ENCODE peak calls at places on chromosomes 7 and 10, in six cellular contexts. W is lower lobe of right lung, E is A172, B is kidney glomerular epithelial cell, K is naive B cell, I is Kasumi-1. X is an unnamed sample.

GRCh38 chr10:113978802-113979201 is 64.9 kb upstream of the ADRB1 start:
- DNase-seq in E (no peak), W (no peak), B (no peak), I (no peak), K (no peak), X (no peak)

GRCh38 chr10:100887761-100888296 is 24.9 kb upstream of the SLF2 start:
- DNase-seq in E (no peak), K (no peak), W (no peak), B (no peak), I (no peak), X (no peak)

GRCh38 chr7:139680676-139681462 is 96.9 kb downstream of the HIPK2 start:
- DNase-seq in E (peak), K (no peak), B (peak), W (peak), I (peak), X (peak)

GRCh38 chr7:135317676-135318326 is 84.2 kb downstream of the STRA8 start:
- DNase-seq in K (no peak), E (no peak), B (no peak), W (no peak), I (no peak), X (no peak)

GRCh38 chr10:132618158-132618924 is 80.8 kb downstream of the INPP5A start:
- DNase-seq in K (no peak), E (no peak), W (no peak), I (no peak), B (no peak), X (no peak)

GRCh38 chr10:132001238-132001977 is 19.7 kb upstream of the BNIP3 start:
- DNase-seq in W (peak), K (no peak), I (no peak), E (peak), B (no peak), X (no peak)

GRCh38 chr10:54854843-54855242 is 53.8 kb upstream of the PCDH15 start:
- DNase-seq in I (no peak), E (no peak), B (no peak), K (no peak), W (no peak), X (no peak)

GRCh38 chr7:107725138-107725740 is 18.7 kb upstream of the CBLL1 start:
- DNase-seq in K (peak), E (peak), W (no peak), B (peak), I (peak), X (peak)

GRCh38 chr10:52143338-52143737 is 170.7 kb upstream of the DKK1 start:
- DNase-seq in I (no peak), W (no peak), K (no peak), E (no peak), B (no peak), X (no peak)

GRCh38 chr10:100999742-101000601 is at the start of gene LZTS2:
- DNase-seq in B (no peak), W (no peak), K (no peak), I (no peak), E (peak), X (no peak)

GRCh38 chr7:30224511-30225031 is 59.8 kb upstream of the ZNRF2 start:
- DNase-seq in W (peak), I (peak), K (no peak), E (peak), B (peak), X (peak)

GRCh38 chr10:59109826-59110225 is 66.6 kb upstream of the PHYHIPL start:
- DNase-seq in K (no peak), E (no peak), W (no peak), I (no peak), B (no peak), X (no peak)

GRCh38 chr10:33341638-33342037 is 7.2 kb upstream of the NRP1 start:
- DNase-seq in E (no peak), K (no peak), B (no peak), I (no peak), W (no peak), X (no peak)

GRCh38 chr10:112835933-112836564 is 114.0 kb upstream of the TCF7L2 start:
- DNase-seq in E (no peak), I (peak), K (no peak), W (no peak), B (no peak), X (no peak)

GRCh38 chr10:86941426-86941825 is 16.0 kb downstream of the MMRN2 start:
- DNase-seq in W (no peak), B (no peak), I (no peak), K (no peak), E (no peak), X (no peak)

GRCh38 chr7:84271550-84271949 is 77.0 kb upstream of the SEMA3A start:
- DNase-seq in B (peak), E (no peak), W (no peak), I (no peak), K (no peak), X (peak)

GRCh38 chr10:4656576-4657194 is 169.3 kb upstream of the AKR1E2 start:
- DNase-seq in B (peak), E (peak), W (peak), K (peak), I (peak), X (peak)

GRCh38 chr10:16952610-16953009 is 135.4 kb upstream of the RSU1 start:
- DNase-seq in B (no peak), K (no peak), E (no peak), W (no peak), I (no peak), X (no peak)

GRCh38 chr7:24427048-24427447 is 143.1 kb downstream of the NPY start:
- DNase-seq in W (no peak), E (no peak), K (no peak), I (no peak), B (no peak), X (no peak)

GRCh38 chr7:68688416-68689086 is 909.7 kb upstream of the AUTS2 start:
- DNase-seq in B (no peak), I (no peak), W (no peak), E (peak), K (no peak), X (no peak)

GRCh38 chr7:521221-522070 is 1.8 kb upstream of the PDGFA start:
- DNase-seq in B (peak), I (no peak), K (peak), E (no peak), W (peak), X (peak)

X was measured in RCC 7860.